ENCODE peak calls at places on chromosome 18, in ten cellular contexts. F is PC-9; B is adrenal gland; J is mammary epithelial cell; P is H1; D is vagina; M is CD4-positive, alpha-beta T cell; K is IMR-90; A is dorsolateral prefrontal cortex; T is suprapubic skin. S is an unnamed sample. For H3K27me3, the result is how much of the 10 kb centered on the place peaks cover.

GRCh38 chr18:54939375-54939917 is 19.8 kb downstream of the CCDC68 start:
- DNase-seq in A (no peak), D (no peak), T (no peak), M (no peak), P (no peak), B (no peak), J (no peak), K (no peak), F (no peak), S (no peak)

GRCh38 chr18:13207274-13207673 is 11.3 kb upstream of the LDLRAD4 start:
- DNase-seq in B (no peak), F (no peak), A (no peak), K (no peak), D (no peak), P (no peak), M (no peak), J (no peak), T (no peak), S (no peak)

GRCh38 chr18:66555585-66555984 is 48.3 kb downstream of the CDH19 start:
- DNase-seq in F (no peak), A (no peak), T (no peak), D (no peak), J (no peak), K (no peak), P (no peak), B (no peak), M (no peak), S (no peak)

GRCh38 chr18:10166164-10166807 is 252.5 kb downstream of the VAPA start:
- DNase-seq in T (no peak), P (no peak), J (no peak), F (no peak), K (no peak), A (no peak), M (no peak), D (no peak), B (no peak), S (no peak)

GRCh38 chr18:31269508-31270074 is 48.4 kb upstream of the DSG1 start:
- DNase-seq in P (no peak), J (no peak), M (no peak), B (no peak), F (no peak), K (no peak), A (no peak), D (no peak), T (no peak), S (no peak)

GRCh38 chr18:49459404-49460171 is 857 bp downstream of the DYM start:
- DNase-seq in M (peak), B (no peak), P (no peak), D (no peak), J (no peak), T (no peak), K (peak), F (no peak), A (no peak), S (no peak)

GRCh38 chr18:46152436-46152807 is 48.2 kb downstream of the HAUS1 start:
- DNase-seq in P (no peak), B (peak), J (peak), A (no peak), K (peak), M (no peak), T (no peak), D (no peak), F (no peak), S (no peak)

GRCh38 chr18:43627833-43628370 is 350.6 kb upstream of the SYT4 start:
- DNase-seq in M (no peak), A (no peak), K (no peak), F (no peak), B (no peak), T (no peak), D (no peak), P (no peak), J (no peak), S (no peak)

GRCh38 chr18:45801396-45802004 is 24.0 kb upstream of the SIGLEC15 start:
- DNase-seq in B (no peak), D (no peak), M (no peak), P (no peak), T (no peak), K (no peak), F (no peak), J (peak), A (no peak), S (no peak)

GRCh38 chr18:14943967-14944636 is 196.1 kb downstream of the ANKRD30B start:
- DNase-seq in K (no peak), J (no peak), F (no peak), B (no peak), T (peak), A (no peak), D (peak), M (no peak), P (no peak), S (no peak)

GRCh38 chr18:3703732-3704176 is 253.8 kb downstream of the TGIF1 start:
- DNase-seq in B (peak), F (peak), T (no peak), A (peak), M (no peak), D (no peak), J (peak), P (no peak), K (peak), S (peak)

GRCh38 chr18:53567935-53568574 is 656.4 kb downstream of the MBD2 start:
- DNase-seq in M (no peak), F (no peak), T (no peak), J (no peak), K (peak), A (no peak), B (no peak), P (no peak), D (no peak), S (peak)

GRCh38 chr18:3481696-3482210 is 31.8 kb downstream of the TGIF1 start:
- DNase-seq in T (no peak), D (no peak), J (no peak), A (no peak), B (no peak), P (no peak), M (no peak), K (peak), F (no peak), S (no peak)

GRCh38 chr18:45619826-45620201 is 4.5 kb downstream of the SLC14A2 start:
- DNase-seq in D (no peak), M (no peak), J (no peak), K (no peak), A (no peak), B (no peak), T (no peak), P (no peak), F (no peak), S (no peak)

GRCh38 chr18:28109781-28110460 is 67.0 kb downstream of the CDH2 start:
- DNase-seq in B (no peak), J (no peak), D (no peak), A (no peak), F (no peak), P (no peak), T (no peak), M (no peak), K (no peak), S (no peak)

GRCh38 chr18:77765468-77765867 is 515.8 kb downstream of the GALR1 start:
- DNase-seq in P (no peak), B (no peak), K (no peak), T (no peak), A (no peak), J (no peak), F (no peak), M (no peak), D (no peak), S (no peak)

GRCh38 chr18:68676913-68677312 is 38.0 kb downstream of the TMX3 start:
- DNase-seq in T (no peak), J (no peak), P (no peak), F (no peak), K (peak), A (no peak), M (no peak), B (no peak), D (no peak), S (no peak)
- H3K27ac ChIP-seq in T (no peak), J (no peak), P (no peak), F (no peak), K (no peak), A (no peak), M (no peak), B (no peak), D (no peak), S (no peak)

DNA sequence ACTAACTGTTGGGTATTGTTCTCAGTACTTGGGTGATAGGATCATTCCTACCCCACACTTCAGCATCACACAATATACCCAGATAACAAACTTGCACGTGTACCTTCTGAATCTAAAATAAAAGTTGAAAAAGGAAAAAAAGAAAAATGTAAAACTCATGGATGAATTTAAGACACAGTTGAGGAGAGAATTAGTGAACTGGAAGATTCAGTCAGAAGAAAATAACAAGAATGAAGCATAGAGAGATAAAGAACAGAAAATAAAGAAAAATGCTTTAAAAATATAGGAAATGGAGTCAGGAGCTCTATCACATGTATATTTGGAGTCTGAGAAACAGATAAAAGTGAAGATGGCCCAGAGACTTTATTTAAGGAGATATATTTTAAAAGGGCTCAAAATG is 90.4 kb upstream of the SALL3 start:
- DNase-seq in T (no peak), P (no peak), K (no peak), M (no peak), F (no peak), A (no peak), D (no peak), J (no peak), B (no peak), S (no peak)
- TF ChIP-seq CTCF in T (no peak), P (no peak), K (no peak), M (no peak), F (no peak), A (no peak), D (no peak), J (no peak), B (no peak), S (no peak)

GRCh38 chr18:62107881-62108280 is 79.0 kb downstream of the PIGN start:
- DNase-seq in K (no peak), M (no peak), P (no peak), F (no peak), J (no peak), D (no peak), B (no peak), A (no peak), T (no peak), S (no peak)
- H3K27me3 ChIP-seq in K (under half), M (under half), P (under half), F (under half), J (under half), D (under half), B (under half), A (under half), T (under half), S (under half)

GRCh38 chr18:58057291-58057965 is 13.4 kb downstream of the NEDD4L start:
- DNase-seq in J (peak), B (no peak), K (no peak), A (no peak), P (no peak), T (no peak), M (no peak), F (no peak), D (no peak), S (no peak)
- H3K27ac ChIP-seq in J (no peak), B (no peak), K (no peak), A (no peak), P (no peak), T (no peak), M (no peak), F (no peak), D (no peak), S (no peak)

GRCh38 chr18:8480506-8481328 is 128.5 kb upstream of the RAB12 start:
- DNase-seq in J (peak), A (no peak), T (no peak), P (no peak), F (no peak), D (no peak), K (peak), B (peak), M (no peak), S (no peak)
- TF ChIP-seq CTCF in J (peak), A (peak), T (no peak), P (no peak), F (peak), D (peak), K (peak), B (peak), M (no peak), S (peak)

GRCh38 chr18:79958981-79959380 is 5.5 kb upstream of the HSBP1L1 start:
- DNase-seq in F (no peak), D (no peak), B (no peak), K (no peak), A (no peak), M (no peak), J (no peak), P (no peak), T (no peak), S (no peak)

GRCh38 chr18:79955302-79956075 is 4.0 kb upstream of the SLC66A2 start:
- DNase-seq in M (no peak), T (peak), A (peak), P (no peak), J (no peak), B (no peak), D (no peak), K (no peak), F (no peak), S (no peak)

GRCh38 chr18:79954791-79955190 is 3.3 kb upstream of the SLC66A2 start:
- DNase-seq in K (no peak), B (no peak), D (no peak), A (peak), F (no peak), P (no peak), J (no peak), T (peak), M (no peak), S (no peak)

GRCh38 chr18:79953921-79954651 is 2.6 kb upstream of the SLC66A2 start:
- DNase-seq in M (no peak), K (no peak), T (peak), D (no peak), P (no peak), F (peak), A (peak), B (no peak), J (no peak), S (no peak)

GRCh38 chr18:79956276-79956675 is 4.8 kb upstream of the SLC66A2 start:
- DNase-seq in M (no peak), B (no peak), J (no peak), K (no peak), P (no peak), A (peak), F (no peak), D (no peak), T (peak), S (no peak)
- H3K27me3 ChIP-seq in M (under half), B (under half), J (under half), K (under half), P (half or more), A (under half), F (under half), D (under half), T (under half), S (under half)

DNA sequence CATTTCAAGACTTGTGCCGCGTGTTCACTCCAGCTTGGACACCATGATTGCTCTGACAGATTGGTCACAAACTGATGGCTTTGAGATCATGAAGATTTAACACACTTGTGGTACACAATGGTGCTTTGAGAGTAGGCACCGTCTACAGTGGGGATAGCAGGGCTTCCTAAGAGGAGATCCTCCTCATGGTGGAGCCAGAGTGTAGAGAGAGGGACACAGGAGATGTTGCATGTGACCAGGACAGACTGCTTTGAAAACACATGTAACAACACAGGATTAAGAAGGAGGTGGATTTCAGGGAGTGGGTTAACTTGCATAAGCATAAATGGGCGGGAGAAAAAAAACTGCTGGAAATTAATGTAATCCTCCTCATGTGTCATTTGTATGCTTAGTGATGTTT is 95.7 kb upstream of the LINC00305 start:
- DNase-seq in M (no peak), A (no peak), J (no peak), K (no peak), B (no peak), T (no peak), F (no peak), D (no peak), P (no peak), S (no peak)
- H3K27ac ChIP-seq in M (no peak), A (no peak), J (no peak), K (no peak), B (no peak), T (no peak), F (no peak), D (no peak), P (no peak), S (no peak)